ENCODE peak calls at places on chromosomes 12 and 14, in six cellular contexts. One of them, this sample, is unnamed.

GRCh38 chr12:120121766-120122293 is 5.3 kb upstream of the RAB35 start:
- DNase-seq in HTR-8/SVneo: no peak
- DNase-seq in thoracic aorta: no peak
- DNase-seq in RPMI8226: peak; percentile 65
- DNase-seq in stomach: no peak
- DNase-seq in lung: no peak
- DNase-seq in this sample: no peak

GRCh38 chr14:54177861-54178591 is 218.8 kb upstream of the CDKN3 start:
- DNase-seq in stomach: no peak
- DNase-seq in HTR-8/SVneo: no peak
- DNase-seq in lung: no peak
- DNase-seq in thoracic aorta: no peak
- DNase-seq in RPMI8226: no peak
- DNase-seq in this sample: no peak

GRCh38 chr14:35940291-35940690 is 114.2 kb downstream of the BRMS1L start:
- DNase-seq in thoracic aorta: no peak
- DNase-seq in HTR-8/SVneo: no peak
- DNase-seq in RPMI8226: peak; percentile 75
- DNase-seq in lung: no peak
- DNase-seq in stomach: no peak
- DNase-seq in this sample: no peak

GRCh38 chr14:75479770-75480600 is 42.3 kb upstream of the BATF start:
- DNase-seq in HTR-8/SVneo: no peak
- DNase-seq in thoracic aorta: no peak
- DNase-seq in RPMI8226: no peak
- DNase-seq in lung: no peak
- DNase-seq in stomach: no peak
- DNase-seq in this sample: no peak

GRCh38 chr14:61598980-61599379 is 96.3 kb upstream of the HIF1A start:
- DNase-seq in thoracic aorta: no peak
- DNase-seq in lung: no peak
- DNase-seq in HTR-8/SVneo: no peak
- DNase-seq in RPMI8226: no peak
- DNase-seq in stomach: no peak
- DNase-seq in this sample: no peak

GRCh38 chr12:46357438-46358324 is 14.9 kb downstream of the SLC38A2 start:
- DNase-seq in thoracic aorta: no peak
- DNase-seq in stomach: no peak
- DNase-seq in HTR-8/SVneo: no peak
- DNase-seq in RPMI8226: no peak
- DNase-seq in lung: no peak
- DNase-seq in this sample: no peak

GRCh38 chr12:11807453-11807852 is 158.0 kb downstream of the ETV6 start:
- DNase-seq in stomach: no peak
- DNase-seq in RPMI8226: no peak
- DNase-seq in HTR-8/SVneo: no peak
- DNase-seq in thoracic aorta: no peak
- DNase-seq in lung: no peak
- DNase-seq in this sample: no peak

GRCh38 chr12:990649-991349 is at the start of gene ERC1:
- DNase-seq in thoracic aorta: peak; percentile 54
- DNase-seq in lung: peak; percentile 88
- DNase-seq in stomach: peak; percentile 91
- DNase-seq in RPMI8226: peak; percentile 89
- DNase-seq in HTR-8/SVneo: peak; percentile 88
- DNase-seq in this sample: peak; percentile 85

GRCh38 chr14:33773205-33774030 is 177.5 kb downstream of the EGLN3 start:
- DNase-seq in RPMI8226: no peak
- DNase-seq in thoracic aorta: no peak
- DNase-seq in HTR-8/SVneo: no peak
- DNase-seq in stomach: no peak
- DNase-seq in lung: no peak
- DNase-seq in this sample: no peak

GRCh38 chr12:12349711-12350665 is at the start of gene MANSC1:
- DNase-seq in thoracic aorta: no peak
- DNase-seq in stomach: peak; percentile 78
- DNase-seq in RPMI8226: peak; percentile 61
- DNase-seq in HTR-8/SVneo: peak; percentile 40
- DNase-seq in lung: peak; percentile 70
- DNase-seq in this sample: peak; percentile 61

GRCh38 chr14:103393687-103394626 is 8.7 kb downstream of the MARK3 start:
- DNase-seq in stomach: no peak
- DNase-seq in HTR-8/SVneo: no peak
- DNase-seq in RPMI8226: peak; percentile 11
- DNase-seq in thoracic aorta: no peak
- DNase-seq in lung: no peak
- DNase-seq in this sample: no peak

GRCh38 chr12:65171073-65171472 is 1.7 kb downstream of the LEMD3 start:
- DNase-seq in thoracic aorta: no peak
- DNase-seq in stomach: no peak
- DNase-seq in RPMI8226: peak; percentile 35
- DNase-seq in lung: no peak
- DNase-seq in HTR-8/SVneo: no peak
- DNase-seq in this sample: no peak

GRCh38 chr12:3752096-3752709 is 706 bp downstream of the CRACR2A start:
- DNase-seq in RPMI8226: peak; percentile 63
- DNase-seq in HTR-8/SVneo: no peak
- DNase-seq in lung: peak; percentile 40
- DNase-seq in thoracic aorta: no peak
- DNase-seq in stomach: peak; percentile 30
- DNase-seq in this sample: no peak

GRCh38 chr14:78154827-78155226 is 15.3 kb upstream of the NRXN3 start:
- DNase-seq in lung: no peak
- DNase-seq in RPMI8226: no peak
- DNase-seq in stomach: no peak
- DNase-seq in HTR-8/SVneo: no peak
- DNase-seq in thoracic aorta: no peak
- DNase-seq in this sample: no peak

GRCh38 chr12:40055776-40056175 is 50.1 kb downstream of the SLC2A13 start:
- DNase-seq in HTR-8/SVneo: no peak
- DNase-seq in lung: no peak
- DNase-seq in thoracic aorta: no peak
- DNase-seq in stomach: no peak
- DNase-seq in RPMI8226: no peak
- DNase-seq in this sample: no peak

GRCh38 chr12:104775731-104776231 is 182.3 kb downstream of the SLC41A2 start:
- DNase-seq in stomach: no peak
- DNase-seq in HTR-8/SVneo: no peak
- DNase-seq in lung: no peak
- DNase-seq in thoracic aorta: no peak
- DNase-seq in RPMI8226: no peak
- DNase-seq in this sample: no peak

GRCh38 chr12:123971770-123972447 is 722 bp downstream of the CCDC92 start:
- DNase-seq in lung: peak; percentile 41
- DNase-seq in HTR-8/SVneo: peak; percentile 20
- DNase-seq in stomach: peak; percentile 38
- DNase-seq in thoracic aorta: no peak
- DNase-seq in RPMI8226: peak; percentile 69
- DNase-seq in this sample: no peak

GRCh38 chr12:47791874-47792273 is 18.8 kb downstream of the SLC48A1 start:
- DNase-seq in thoracic aorta: no peak
- DNase-seq in HTR-8/SVneo: no peak
- DNase-seq in lung: no peak
- DNase-seq in stomach: no peak
- DNase-seq in RPMI8226: no peak
- DNase-seq in this sample: no peak

GRCh38 chr12:115752151-115752550 is 525.3 kb downstream of the MED13L start:
- DNase-seq in stomach: no peak
- DNase-seq in HTR-8/SVneo: no peak
- DNase-seq in thoracic aorta: no peak
- DNase-seq in RPMI8226: no peak
- DNase-seq in lung: no peak
- DNase-seq in this sample: no peak

GRCh38 chr14:68945190-68945584 is 33.9 kb downstream of the ACTN1 start:
- DNase-seq in RPMI8226: no peak
- DNase-seq in HTR-8/SVneo: no peak
- DNase-seq in thoracic aorta: no peak
- DNase-seq in stomach: no peak
- DNase-seq in lung: no peak
- DNase-seq in this sample: no peak

GRCh38 chr12:50057000-50057841 is at the start of gene ASIC1:
- DNase-seq in thoracic aorta: no peak
- DNase-seq in HTR-8/SVneo: peak; percentile 72
- DNase-seq in RPMI8226: peak; percentile 49
- DNase-seq in lung: peak; percentile 54
- DNase-seq in stomach: peak; percentile 65
- DNase-seq in this sample: no peak

GRCh38 chr12:19035552-19035951 is 94.0 kb upstream of the PLEKHA5 start:
- DNase-seq in stomach: no peak
- DNase-seq in HTR-8/SVneo: no peak
- DNase-seq in RPMI8226: no peak
- DNase-seq in lung: no peak
- DNase-seq in thoracic aorta: no peak
- DNase-seq in this sample: no peak

GRCh38 chr12:66641057-66641456 is 37.8 kb downstream of the GRIP1 start:
- DNase-seq in lung: no peak
- DNase-seq in thoracic aorta: no peak
- DNase-seq in HTR-8/SVneo: no peak
- DNase-seq in stomach: no peak
- DNase-seq in RPMI8226: no peak
- DNase-seq in this sample: no peak

GRCh38 chr12:119809023-119809422 is 68.1 kb downstream of the CIT start:
- DNase-seq in stomach: no peak
- DNase-seq in RPMI8226: no peak
- DNase-seq in lung: no peak
- DNase-seq in thoracic aorta: no peak
- DNase-seq in HTR-8/SVneo: no peak
- DNase-seq in this sample: no peak

This sample was measured in right atrium auricular region.